ENCODE peak calls at places on chromosomes 16 and 17, in ten cellular contexts. One of them, this sample, is unnamed.
A peak's percentile ranks its signal among the peaks of the same experiment; 100 is the strongest.

GRCh38 chr17:44005865-44006580 is 1.6 kb downstream of the NAGS start:
- DNase-seq in non-pigmented ciliary epithelial cell: no peak
- DNase-seq in kidney glomerular epithelial cell: no peak
- DNase-seq in left ventricle myocardium superior: peak; percentile 56
- DNase-seq in amniotic stem cell: no peak
- DNase-seq in activated CD8-positive, alpha-beta memory T cell treated with anti-CD3 and anti-CD28 coated beads for 24 hours: peak; percentile 71
- DNase-seq in stimulated activated CD4-positive, alpha-beta T cell treated with anti-CD3 and anti-CD28 coated beads, Interleukin-2, amount 100 ng/mL, for 24 hours: peak; percentile 44
- DNase-seq in NCI-H510A: peak; percentile 23
- DNase-seq in NCI-H2081: peak; percentile 37
- DNase-seq in HFFc6: no peak
- DNase-seq in this sample: no peak

GRCh38 chr17:3747805-3748204 is 24.1 kb downstream of the HASPIN start:
- DNase-seq in non-pigmented ciliary epithelial cell: no peak
- DNase-seq in kidney glomerular epithelial cell: no peak
- DNase-seq in left ventricle myocardium superior: no peak
- DNase-seq in amniotic stem cell: no peak
- DNase-seq in activated CD8-positive, alpha-beta memory T cell treated with anti-CD3 and anti-CD28 coated beads for 24 hours: no peak
- DNase-seq in stimulated activated CD4-positive, alpha-beta T cell treated with anti-CD3 and anti-CD28 coated beads, Interleukin-2, amount 100 ng/mL, for 24 hours: no peak
- DNase-seq in NCI-H510A: no peak
- DNase-seq in NCI-H2081: no peak
- DNase-seq in HFFc6: no peak
- DNase-seq in this sample: no peak

GRCh38 chr17:38967290-38967738 is at the start of gene FBXO47:
- DNase-seq in non-pigmented ciliary epithelial cell: peak; percentile 57
- DNase-seq in kidney glomerular epithelial cell: peak; percentile 71
- DNase-seq in left ventricle myocardium superior: peak; percentile 95
- DNase-seq in amniotic stem cell: no peak
- DNase-seq in activated CD8-positive, alpha-beta memory T cell treated with anti-CD3 and anti-CD28 coated beads for 24 hours: peak; percentile 88
- DNase-seq in stimulated activated CD4-positive, alpha-beta T cell treated with anti-CD3 and anti-CD28 coated beads, Interleukin-2, amount 100 ng/mL, for 24 hours: peak; percentile 79
- DNase-seq in NCI-H510A: no peak
- DNase-seq in NCI-H2081: peak; percentile 25
- DNase-seq in HFFc6: no peak
- DNase-seq in this sample: peak; percentile 92

GRCh38 chr16:8183186-8184099 is 406.9 kb downstream of the TMEM114 start:
- DNase-seq in non-pigmented ciliary epithelial cell: no peak
- DNase-seq in kidney glomerular epithelial cell: no peak
- DNase-seq in left ventricle myocardium superior: no peak
- DNase-seq in amniotic stem cell: no peak
- DNase-seq in activated CD8-positive, alpha-beta memory T cell treated with anti-CD3 and anti-CD28 coated beads for 24 hours: no peak
- DNase-seq in stimulated activated CD4-positive, alpha-beta T cell treated with anti-CD3 and anti-CD28 coated beads, Interleukin-2, amount 100 ng/mL, for 24 hours: no peak
- DNase-seq in NCI-H510A: no peak
- DNase-seq in NCI-H2081: no peak
- DNase-seq in HFFc6: no peak
- DNase-seq in this sample: no peak

GRCh38 chr17:39092672-39093250 is 58.7 kb downstream of the PLXDC1 start:
- DNase-seq in non-pigmented ciliary epithelial cell: no peak
- DNase-seq in kidney glomerular epithelial cell: no peak
- DNase-seq in left ventricle myocardium superior: no peak
- DNase-seq in amniotic stem cell: no peak
- DNase-seq in activated CD8-positive, alpha-beta memory T cell treated with anti-CD3 and anti-CD28 coated beads for 24 hours: no peak
- DNase-seq in stimulated activated CD4-positive, alpha-beta T cell treated with anti-CD3 and anti-CD28 coated beads, Interleukin-2, amount 100 ng/mL, for 24 hours: no peak
- DNase-seq in NCI-H510A: no peak
- DNase-seq in NCI-H2081: no peak
- DNase-seq in HFFc6: no peak
- DNase-seq in this sample: no peak

GRCh38 chr17:39618252-39618913 is 8.4 kb upstream of the PPP1R1B start:
- DNase-seq in non-pigmented ciliary epithelial cell: no peak
- DNase-seq in kidney glomerular epithelial cell: no peak
- DNase-seq in left ventricle myocardium superior: no peak
- DNase-seq in amniotic stem cell: no peak
- DNase-seq in activated CD8-positive, alpha-beta memory T cell treated with anti-CD3 and anti-CD28 coated beads for 24 hours: no peak
- DNase-seq in stimulated activated CD4-positive, alpha-beta T cell treated with anti-CD3 and anti-CD28 coated beads, Interleukin-2, amount 100 ng/mL, for 24 hours: no peak
- DNase-seq in NCI-H510A: no peak
- DNase-seq in NCI-H2081: peak; percentile 31
- DNase-seq in HFFc6: no peak
- DNase-seq in this sample: no peak

GRCh38 chr16:56637814-56638750 is at the start of gene MT1A:
- DNase-seq in non-pigmented ciliary epithelial cell: no peak
- DNase-seq in kidney glomerular epithelial cell: no peak
- DNase-seq in left ventricle myocardium superior: peak; percentile 90
- DNase-seq in amniotic stem cell: no peak
- DNase-seq in activated CD8-positive, alpha-beta memory T cell treated with anti-CD3 and anti-CD28 coated beads for 24 hours: no peak
- DNase-seq in stimulated activated CD4-positive, alpha-beta T cell treated with anti-CD3 and anti-CD28 coated beads, Interleukin-2, amount 100 ng/mL, for 24 hours: peak; percentile 38
- DNase-seq in NCI-H510A: no peak
- DNase-seq in NCI-H2081: no peak
- DNase-seq in HFFc6: no peak
- DNase-seq in this sample: no peak

GRCh38 chr17:8557176-8557806 is 73.2 kb downstream of the MYH10 start:
- DNase-seq in non-pigmented ciliary epithelial cell: no peak
- DNase-seq in kidney glomerular epithelial cell: no peak
- DNase-seq in left ventricle myocardium superior: no peak
- DNase-seq in amniotic stem cell: no peak
- DNase-seq in activated CD8-positive, alpha-beta memory T cell treated with anti-CD3 and anti-CD28 coated beads for 24 hours: no peak
- DNase-seq in stimulated activated CD4-positive, alpha-beta T cell treated with anti-CD3 and anti-CD28 coated beads, Interleukin-2, amount 100 ng/mL, for 24 hours: no peak
- DNase-seq in NCI-H510A: no peak
- DNase-seq in NCI-H2081: no peak
- DNase-seq in HFFc6: no peak
- DNase-seq in this sample: no peak

GRCh38 chr17:47210105-47210504 is 957 bp downstream of the MYL4 start:
- DNase-seq in non-pigmented ciliary epithelial cell: no peak
- DNase-seq in kidney glomerular epithelial cell: no peak
- DNase-seq in left ventricle myocardium superior: no peak
- DNase-seq in amniotic stem cell: no peak
- DNase-seq in activated CD8-positive, alpha-beta memory T cell treated with anti-CD3 and anti-CD28 coated beads for 24 hours: no peak
- DNase-seq in stimulated activated CD4-positive, alpha-beta T cell treated with anti-CD3 and anti-CD28 coated beads, Interleukin-2, amount 100 ng/mL, for 24 hours: no peak
- DNase-seq in NCI-H510A: no peak
- DNase-seq in NCI-H2081: no peak
- DNase-seq in HFFc6: no peak
- DNase-seq in this sample: no peak

GRCh38 chr17:58193641-58194259 is 1.2 kb downstream of the EPX start:
- DNase-seq in non-pigmented ciliary epithelial cell: no peak
- DNase-seq in kidney glomerular epithelial cell: no peak
- DNase-seq in left ventricle myocardium superior: no peak
- DNase-seq in amniotic stem cell: no peak
- DNase-seq in activated CD8-positive, alpha-beta memory T cell treated with anti-CD3 and anti-CD28 coated beads for 24 hours: no peak
- DNase-seq in stimulated activated CD4-positive, alpha-beta T cell treated with anti-CD3 and anti-CD28 coated beads, Interleukin-2, amount 100 ng/mL, for 24 hours: no peak
- DNase-seq in NCI-H510A: no peak
- DNase-seq in NCI-H2081: no peak
- DNase-seq in HFFc6: no peak
- DNase-seq in this sample: no peak

GRCh38 chr16:88804552-88805339 is 1.2 kb downstream of the CDT1 start:
- DNase-seq in non-pigmented ciliary epithelial cell: no peak
- DNase-seq in kidney glomerular epithelial cell: no peak
- DNase-seq in left ventricle myocardium superior: no peak
- DNase-seq in amniotic stem cell: no peak
- DNase-seq in activated CD8-positive, alpha-beta memory T cell treated with anti-CD3 and anti-CD28 coated beads for 24 hours: no peak
- DNase-seq in stimulated activated CD4-positive, alpha-beta T cell treated with anti-CD3 and anti-CD28 coated beads, Interleukin-2, amount 100 ng/mL, for 24 hours: peak; percentile 64
- DNase-seq in NCI-H510A: peak; percentile 49
- DNase-seq in NCI-H2081: peak; percentile 37
- DNase-seq in HFFc6: no peak
- DNase-seq in this sample: peak; percentile 26